ENCODE peak calls at places on chromosomes 2 and 18, in seven cellular contexts. N, J, K, G, A, D and X are unnamed samples.

GRCh38 chr2:70477473-70477872 is 76.2 kb downstream of the TGFA start:
- DNase-seq in K (no peak), J (no peak), N (peak; percentile 20), G (no peak), A (no peak), D (peak; percentile 52), X (no peak)

GRCh38 chr2:176457486-176457885 is 188.2 kb downstream of the MTX2 start:
- DNase-seq in J (no peak), N (no peak), D (no peak), G (no peak), A (no peak), K (no peak), X (no peak)

GRCh38 chr2:151289972-151290335 is 486 bp upstream of the NMI start:
- DNase-seq in J (no peak), A (peak; percentile 2), D (no peak), G (peak; percentile 15), N (peak; percentile 44), K (peak; percentile 5), X (no peak)

GRCh38 chr2:237859533-237860272 is at the start of gene RAMP1:
- DNase-seq in N (no peak), A (peak; percentile 46), G (no peak), K (no peak), D (no peak), J (no peak), X (no peak)

GRCh38 chr2:121427187-121427689 is 103.4 kb upstream of the RNU4ATAC start:
- DNase-seq in G (no peak), A (no peak), K (no peak), D (no peak), N (no peak), J (no peak), X (no peak)

GRCh38 chr2:225841314-225841713 is 441.8 kb downstream of the NYAP2 start:
- DNase-seq in K (no peak), J (no peak), G (no peak), A (no peak), N (no peak), D (no peak), X (no peak)

GRCh38 chr2:150643106-150643730 is 155.8 kb upstream of the RND3 start:
- DNase-seq in A (no peak), N (no peak), G (no peak), D (no peak), J (no peak), K (no peak), X (no peak)

GRCh38 chr18:31574359-31574758 is 17.3 kb upstream of the TTR start:
- DNase-seq in N (no peak), D (no peak), G (no peak), A (no peak), K (no peak), J (no peak), X (no peak)

GRCh38 chr2:37672104-37672869 is 845 bp upstream of the CDC42EP3 start:
- DNase-seq in J (peak; percentile 34), D (peak; percentile 93), G (peak; percentile 70), A (peak; percentile 70), N (peak; percentile 96), K (peak; percentile 69), X (peak; percentile 18)

GRCh38 chr2:126676814-126677538 is 21.0 kb downstream of the GYPC start:
- DNase-seq in D (no peak), N (no peak), K (no peak), A (no peak), G (no peak), J (no peak), X (no peak)

GRCh38 chr18:56085561-56085960 is 497.6 kb upstream of the TCF4 start:
- DNase-seq in K (no peak), A (no peak), G (no peak), J (no peak), D (no peak), N (no peak), X (no peak)

GRCh38 chr18:78113445-78113844 is 863.8 kb downstream of the GALR1 start:
- DNase-seq in G (no peak), J (no peak), K (no peak), N (no peak), A (no peak), D (no peak), X (no peak)

GRCh38 chr18:28766027-28766426 is 589.1 kb upstream of the CDH2 start:
- DNase-seq in J (no peak), K (no peak), G (no peak), N (no peak), D (no peak), A (no peak), X (no peak)

GRCh38 chr18:79819064-79819725 is 21.5 kb downstream of the KCNG2 start:
- DNase-seq in G (no peak), N (no peak), J (no peak), A (no peak), K (no peak), D (no peak), X (no peak)

GRCh38 chr2:104215269-104216161 is 638.4 kb upstream of the POU3F3 start:
- DNase-seq in D (no peak), J (no peak), A (no peak), N (no peak), G (no peak), K (no peak), X (no peak)

GRCh38 chr2:237390235-237390634 is 23.7 kb downstream of the COL6A3 start:
- DNase-seq in J (no peak), K (no peak), N (peak; percentile 93), D (no peak), G (no peak), A (no peak), X (no peak)